ENCODE peak calls at places on chromosomes 5 and 9, in eight cellular contexts. M is hepatic stellate cell; V is T-helper 1 cell; B is neural progenitor cell; W is Calu3; Y is BE2C; H is activated naive CD4-positive, alpha-beta T cell; X is AG04450. G is an unnamed sample.

GRCh38 chr5:43874772-43875171 is 271.8 kb downstream of the NNT start:
- DNase-seq in Y (no peak), W (no peak), M (no peak), H (no peak), B (no peak), V (no peak), X (peak), G (no peak)

GRCh38 chr5:139760066-139761056 is 35.2 kb upstream of the PSD2 start:
- DNase-seq in M (peak), H (no peak), X (no peak), Y (no peak), B (no peak), W (no peak), V (no peak), G (no peak)

GRCh38 chr5:83564069-83564749 is 92.7 kb downstream of the VCAN start:
- DNase-seq in Y (no peak), H (no peak), B (peak), V (no peak), W (no peak), X (no peak), M (no peak), G (peak)

GRCh38 chr5:172004824-172005237 is 1.6 kb downstream of the FBXW11 start:
- DNase-seq in Y (no peak), X (no peak), W (no peak), V (no peak), M (no peak), B (no peak), H (no peak), G (no peak)

GRCh38 chr5:54645888-54646284 is 128.3 kb downstream of the SNX18 start:
- DNase-seq in M (no peak), W (no peak), V (no peak), Y (no peak), X (no peak), B (no peak), H (no peak), G (no peak)

GRCh38 chr5:10910261-10910660 is 149.2 kb upstream of the DAP start:
- DNase-seq in B (no peak), X (no peak), V (no peak), H (no peak), W (no peak), M (no peak), Y (no peak), G (no peak)

GRCh38 chr5:78162253-78162862 is 132.1 kb downstream of the AP3B1 start:
- DNase-seq in X (no peak), V (no peak), W (peak), H (no peak), M (peak), B (peak), Y (peak), G (no peak)

GRCh38 chr9:123003467-123003866 is 30.0 kb upstream of the GPR21 start:
- DNase-seq in Y (no peak), H (no peak), V (no peak), M (no peak), W (no peak), B (no peak), X (peak), G (no peak)

GRCh38 chr5:140591747-140592372 is 27.2 kb downstream of the SLC35A4 start:
- DNase-seq in V (no peak), M (peak), W (no peak), B (no peak), H (no peak), X (no peak), Y (no peak), G (no peak)

GRCh38 chr5:40991168-40991980 is 79.8 kb downstream of the MROH2B start:
- DNase-seq in X (peak), Y (no peak), M (peak), W (no peak), H (no peak), B (no peak), V (no peak), G (peak)

GRCh38 chr5:62354028-62354874 is 48.2 kb downstream of the KIF2A start:
- DNase-seq in M (peak), V (no peak), B (peak), W (peak), H (no peak), Y (peak), X (peak), G (peak)

GRCh38 chr5:65262094-65262493 is 219.6 kb downstream of the ADAMTS6 start:
- DNase-seq in W (no peak), X (no peak), M (peak), Y (peak), H (no peak), V (no peak), B (no peak), G (peak)

G was measured in cerebellum.